ENCODE peak calls at places on chromosomes 5 and 9, in nine cellular contexts. B is RWPE1, O is esophagus squamous epithelium, J is brain microvascular endothelial cell, G is AG09319, R is epithelial cell of esophagus, H is testis, Y is uterus, L is cardiac fibroblast. F is an unnamed sample.

GRCh38 chr9:132946216-132946615 is 1.8 kb upstream of the TSC1 start:
- DNase-seq in O (no peak), L (no peak), Y (no peak), J (no peak), H (no peak), G (no peak), B (no peak), R (peak; percentile 9), F (no peak)

GRCh38 chr5:50667079-50667652 is 729 bp downstream of the PARP8 start:
- DNase-seq in O (no peak), B (peak; percentile 31), J (peak; percentile 48), Y (peak; percentile 59), L (peak; percentile 53), G (no peak), R (peak; percentile 71), H (peak; percentile 63), F (peak; percentile 60)

GRCh38 chr9:116365056-116365471 is 211.5 kb downstream of the PAPPA start:
- DNase-seq in O (no peak), J (peak; percentile 60), Y (peak; percentile 75), L (peak; percentile 85), H (peak; percentile 69), B (peak; percentile 56), R (peak; percentile 50), G (peak; percentile 29), F (peak; percentile 39)

GRCh38 chr5:127838661-127839060 is 135.5 kb downstream of the CCDC192 start:
- DNase-seq in G (no peak), B (no peak), Y (no peak), O (no peak), J (peak; percentile 64), R (peak; percentile 63), L (peak; percentile 39), H (no peak), F (peak; percentile 38)

GRCh38 chr5:80959768-80960442 is at the start of gene RASGRF2:
- DNase-seq in J (no peak), O (no peak), G (no peak), H (no peak), B (peak; percentile 64), L (no peak), R (peak; percentile 45), Y (peak; percentile 16), F (no peak)

GRCh38 chr5:152105085-152105484 is 180.4 kb upstream of the GLRA1 start:
- DNase-seq in J (no peak), O (no peak), Y (no peak), B (no peak), L (no peak), G (no peak), R (no peak), H (no peak), F (no peak)

GRCh38 chr5:55407059-55407684 is 99.4 kb downstream of the MTREX start:
- DNase-seq in Y (no peak), J (peak; percentile 40), R (peak; percentile 60), H (no peak), O (no peak), B (peak; percentile 33), G (peak; percentile 35), L (peak; percentile 73), F (peak; percentile 54)

GRCh38 chr5:45796959-45797553 is 100.9 kb upstream of the HCN1 start:
- DNase-seq in J (no peak), G (no peak), R (peak; percentile 1), B (no peak), O (no peak), L (no peak), H (no peak), Y (no peak), F (no peak)

GRCh38 chr5:96657068-96657467 is 5.1 kb upstream of the CAST start:
- DNase-seq in L (peak; percentile 78), H (no peak), B (peak; percentile 96), Y (no peak), R (peak; percentile 95), G (peak; percentile 57), O (no peak), J (peak; percentile 95), F (peak; percentile 92)

GRCh38 chr5:38650540-38651275 is 94.3 kb upstream of the LIFR start:
- DNase-seq in J (peak; percentile 64), R (peak; percentile 46), H (no peak), Y (no peak), O (no peak), L (peak; percentile 32), G (no peak), B (no peak), F (peak; percentile 40)

GRCh38 chr5:150672237-150672883 is 11.3 kb downstream of the MYOZ3 start:
- DNase-seq in O (no peak), B (peak; percentile 65), Y (peak; percentile 50), R (peak; percentile 91), L (peak; percentile 28), G (no peak), J (no peak), H (peak; percentile 45), F (peak; percentile 65)

DNA sequence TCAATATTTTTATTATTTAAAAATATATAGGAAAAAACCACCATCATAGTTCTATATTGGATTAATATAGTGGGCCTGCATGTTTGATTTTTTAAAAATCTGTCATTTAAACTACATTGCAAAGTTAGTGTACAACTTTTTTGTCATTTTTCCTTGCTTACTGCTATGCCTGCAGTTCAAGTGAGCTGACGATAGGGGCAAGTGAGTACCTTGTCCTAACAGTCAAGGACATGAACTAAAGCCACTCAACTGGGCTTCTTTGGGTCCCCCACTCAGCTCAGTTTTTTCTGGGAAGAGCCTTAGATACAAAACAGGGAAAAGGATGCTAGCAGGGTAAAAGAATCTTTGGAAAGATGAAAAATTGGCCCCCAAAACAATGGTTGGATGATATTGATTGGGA is 269.9 kb downstream of the MAN2A1 start:
- DNase-seq in G (no peak), Y (no peak), B (no peak), L (no peak), J (no peak), R (no peak), O (no peak), H (no peak), F (no peak)
- TF ChIP-seq CTCF in G (no peak), Y (no peak), B (no peak), L (peak; percentile 47), J (peak; percentile 46), R (peak; percentile 42), O (no peak), H (no peak), F (no peak)

GRCh38 chr9:17402309-17402708 is 176.6 kb upstream of the SH3GL2 start:
- DNase-seq in H (no peak), Y (no peak), L (peak; percentile 38), R (peak; percentile 48), J (peak; percentile 4), O (no peak), G (peak; percentile 2), B (peak; percentile 7), F (peak; percentile 44)
- TF ChIP-seq CTCF in H (no peak), Y (no peak), L (peak; percentile 11), R (no peak), J (peak; percentile 11), O (no peak), G (no peak), B (no peak), F (no peak)

GRCh38 chr9:113328045-113328782 is 11.9 kb downstream of the WDR31 start:
- DNase-seq in J (no peak), R (no peak), L (no peak), G (no peak), B (no peak), O (no peak), H (no peak), Y (no peak), F (no peak)
- TF ChIP-seq CTCF in J (no peak), R (no peak), L (no peak), G (no peak), B (no peak), O (no peak), H (no peak), Y (no peak), F (no peak)

DNA sequence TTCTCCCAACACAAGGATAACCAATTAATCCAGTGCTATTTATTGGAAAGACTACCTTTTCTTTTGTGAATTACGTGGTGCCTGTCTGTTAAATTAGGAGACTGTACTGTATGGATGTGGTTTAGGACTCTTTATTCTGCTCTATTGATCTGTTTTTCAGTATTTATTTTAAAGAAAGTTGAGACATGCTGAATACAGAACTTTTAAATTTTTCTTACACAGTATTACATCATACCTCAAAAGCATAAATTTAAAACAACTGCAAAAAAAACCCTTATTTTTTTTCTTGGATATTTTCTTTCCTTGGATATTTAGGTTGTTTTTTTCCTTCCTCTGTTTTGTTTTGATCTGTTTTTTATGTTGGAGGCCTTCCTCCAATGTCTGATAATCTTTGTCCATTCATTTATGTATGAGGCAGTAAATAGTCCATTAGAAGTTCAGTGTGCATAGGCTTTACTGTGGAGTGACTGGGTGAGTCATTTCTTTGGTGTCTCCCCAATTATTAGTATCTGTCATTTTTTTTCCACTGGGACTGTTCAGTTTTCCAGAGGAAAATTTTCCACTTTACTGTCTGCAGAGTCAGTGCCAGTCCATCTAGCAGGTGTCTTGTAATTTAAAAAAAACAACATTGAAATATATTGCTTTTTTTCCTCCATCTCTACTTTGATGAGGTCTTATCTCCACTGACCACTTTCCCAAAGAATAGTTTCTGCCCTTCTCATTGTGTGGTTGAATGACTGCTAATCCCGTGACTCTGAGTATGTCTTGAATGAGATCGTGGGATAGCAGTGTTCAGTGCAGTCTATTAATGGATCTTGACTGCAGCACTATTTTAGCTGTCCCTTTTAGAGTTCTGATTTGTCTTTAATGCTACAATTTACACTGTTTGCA is 15.2 kb downstream of the CYSTM1 start:
- DNase-seq in G (no peak), Y (no peak), B (no peak), H (no peak), O (no peak), R (no peak), L (peak; percentile 53), J (peak; percentile 83), F (no peak)
- TF ChIP-seq CTCF in G (no peak), Y (no peak), B (no peak), H (no peak), O (no peak), R (no peak), L (no peak), J (no peak), F (no peak)

DNA sequence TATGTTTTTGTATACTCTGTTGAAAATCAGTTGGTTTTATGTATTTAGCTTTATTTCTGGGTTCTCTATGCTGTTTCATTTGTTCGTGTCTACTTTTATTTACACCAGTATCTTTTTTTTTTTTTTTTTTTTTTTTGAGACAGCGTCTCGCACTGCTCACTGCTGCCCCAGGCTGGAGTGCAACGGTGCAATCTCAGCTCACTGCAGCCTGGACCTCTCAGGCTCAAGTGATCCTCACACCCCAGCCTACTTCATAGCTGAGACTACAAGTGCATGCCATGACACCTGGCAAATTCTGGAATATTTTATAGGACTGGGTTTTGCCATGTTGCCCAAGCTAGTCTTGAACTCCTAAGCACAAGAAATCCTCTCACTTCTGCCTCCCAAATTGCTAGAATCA is 869.4 kb upstream of the CDH6 start:
- DNase-seq in O (no peak), B (no peak), H (no peak), Y (no peak), L (no peak), R (no peak), G (no peak), J (no peak), F (no peak)
- TF ChIP-seq CTCF in O (no peak), B (no peak), H (no peak), Y (no peak), L (no peak), R (no peak), G (no peak), J (no peak), F (no peak)

GRCh38 chr9:110114888-110115259 is 93.1 kb downstream of the C9orf152 start:
- DNase-seq in O (no peak), H (peak; percentile 23), R (no peak), Y (no peak), B (no peak), L (peak; percentile 87), J (no peak), G (no peak), F (no peak)
- TF ChIP-seq CTCF in O (no peak), H (no peak), R (no peak), Y (no peak), B (no peak), L (peak; percentile 1), J (peak; percentile 12), G (no peak), F (no peak)

F was measured in MCF 10A.